ENCODE peak calls at places on chromosomes 13 and 19, in seven cellular contexts. Y is endothelial cell of umbilical vein, N is SK-N-SH, R is stomach, L is breast epithelium, X is gastrocnemius medialis, V is A549. P is an unnamed sample.
A peak's percentile ranks its signal among the peaks of the same experiment; 100 is the strongest.

GRCh38 chr13:44013666-44014291 is 134.1 kb downstream of the LACC1 start:
- DNase-seq in L (no peak), Y (peak; percentile 88), V (no peak), N (no peak), X (no peak), R (no peak), P (no peak)

GRCh38 chr19:53828531-53828930 is 4.4 kb upstream of the NLRP12 start:
- DNase-seq in V (no peak), N (no peak), L (no peak), X (no peak), R (no peak), Y (peak; percentile 47), P (no peak)

GRCh38 chr13:83057119-83057518 is 825.2 kb downstream of the SLITRK1 start:
- DNase-seq in L (no peak), V (no peak), N (no peak), X (no peak), R (no peak), Y (no peak), P (no peak)

GRCh38 chr19:5719274-5719960 is 529 bp downstream of the LONP1 start:
- DNase-seq in Y (peak; percentile 40), X (no peak), R (no peak), V (no peak), L (no peak), N (no peak), P (no peak)

GRCh38 chr13:73880365-73880764 is 253.8 kb downstream of the KLF12 start:
- DNase-seq in V (no peak), L (no peak), Y (peak; percentile 17), N (no peak), R (no peak), X (no peak), P (no peak)

GRCh38 chr19:17848598-17849292 is 963 bp upstream of the JAK3 start:
- DNase-seq in X (no peak), R (no peak), Y (no peak), L (no peak), V (no peak), N (peak; percentile 9), P (no peak)

GRCh38 chr19:518292-519231 is 11.3 kb downstream of the TPGS1 start:
- DNase-seq in L (no peak), Y (no peak), N (no peak), R (no peak), V (no peak), X (no peak), P (no peak)

GRCh38 chr13:60351326-60351725 is 45.7 kb upstream of the TDRD3 start:
- DNase-seq in N (peak; percentile 6), X (peak; percentile 11), L (no peak), R (no peak), V (no peak), Y (peak; percentile 7), P (no peak)

GRCh38 chr13:50244913-50245574 is 229.8 kb downstream of the KCNRG start:
- DNase-seq in R (peak; percentile 36), L (no peak), V (peak; percentile 48), Y (peak; percentile 90), N (no peak), X (no peak), P (peak; percentile 12)

GRCh38 chr19:10110076-10110971 is 1.2 kb upstream of the P2RY11 start:
- DNase-seq in V (no peak), N (peak; percentile 19), R (no peak), L (no peak), Y (no peak), X (no peak), P (no peak)
- H3K4me3 ChIP-seq in V (no peak overlapping the region), N (no peak overlapping the region), R (no peak overlapping the region), L (no peak overlapping the region), Y (no peak overlapping the region), X (no peak overlapping the region), P (no peak overlapping the region)

DNA sequence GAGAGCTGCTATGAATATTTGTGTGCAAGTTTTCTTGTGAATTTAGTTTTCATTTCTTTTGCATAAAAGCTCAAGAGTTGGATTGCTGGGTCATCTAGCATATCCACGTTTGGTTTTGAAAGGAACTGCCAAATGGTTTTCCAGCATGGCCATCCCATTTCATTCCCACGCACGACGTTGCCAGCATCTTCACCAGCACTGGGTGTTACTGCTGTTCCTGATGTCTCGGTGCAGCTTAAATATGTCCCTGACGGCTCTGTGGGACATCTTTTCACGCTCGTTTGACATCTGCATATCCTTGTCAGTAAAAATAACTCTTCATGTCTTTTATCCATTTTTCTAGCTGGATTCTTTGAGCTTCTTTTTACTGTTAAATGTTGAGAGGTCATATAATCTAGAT is 123.7 kb downstream of the ATP11A start:
- DNase-seq in V (no peak), Y (no peak), R (peak; percentile 4), X (no peak), N (no peak), L (no peak), P (no peak)
- TF ChIP-seq CTCF in V (no peak), Y (no peak), R (no peak), X (no peak), N (no peak), L (no peak), P (no peak)

GRCh38 chr19:51107406-51108065 is 673 bp downstream of the CTU1 start:
- DNase-seq in N (no peak), X (no peak), R (no peak), V (peak; percentile 41), L (no peak), Y (no peak), P (no peak)
- H3K27ac ChIP-seq in N (peak overlapping the region; percentile 46), X (peak overlapping the region; percentile 73), R (peak overlapping the region; percentile 77), V (peak overlapping the region; percentile 88), L (peak overlapping the region; percentile 81), Y (peak overlapping the region; percentile 51), P (no peak overlapping the region)

GRCh38 chr19:48512504-48513288 is 1.1 kb upstream of the LMTK3 start:
- DNase-seq in R (no peak), N (no peak), L (no peak), X (no peak), V (no peak), Y (no peak), P (no peak)

GRCh38 chr19:48516536-48516935 is 4.9 kb upstream of the LMTK3 start:
- DNase-seq in L (no peak), R (no peak), N (no peak), Y (no peak), X (no peak), V (no peak), P (no peak)

GRCh38 chr19:48511800-48512503 is at the start of gene LMTK3:
- DNase-seq in X (no peak), N (peak; percentile 97), L (no peak), Y (no peak), R (no peak), V (peak; percentile 75), P (no peak)

GRCh38 chr19:48513289-48514122 is 1.9 kb upstream of the LMTK3 start:
- DNase-seq in L (no peak), V (peak; percentile 94), R (peak; percentile 72), N (peak; percentile 86), Y (peak; percentile 58), X (peak; percentile 53), P (no peak)

DNA sequence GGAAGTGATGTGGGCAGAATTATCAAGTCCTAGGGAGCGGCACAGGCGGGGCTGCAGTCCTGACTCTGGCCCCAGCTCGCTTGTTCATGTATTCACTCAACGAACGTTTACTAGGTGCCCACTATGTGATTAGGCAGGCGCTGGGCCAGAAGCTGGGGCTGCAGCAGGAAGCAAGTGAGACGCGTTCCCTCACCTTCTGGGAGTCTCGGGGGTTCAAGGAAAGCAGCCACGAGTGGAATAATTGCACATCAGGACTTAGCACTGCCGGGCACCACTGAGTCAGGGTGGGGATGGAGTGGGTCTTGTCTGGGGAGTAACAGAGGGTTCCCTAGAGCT is 2.5 kb upstream of the LMTK3 start:
- DNase-seq in L (no peak), R (no peak), N (no peak), Y (no peak), X (no peak), V (no peak), P (no peak)
- H3K4me3 ChIP-seq in L (peak overlapping the region; percentile 68), R (no peak overlapping the region), N (peak overlapping the region; percentile 58), Y (no peak overlapping the region), X (peak overlapping the region; percentile 77), V (no peak overlapping the region), P (peak overlapping the region; percentile 87)

GRCh38 chr13:30789360-30789862 is 54.1 kb downstream of the ALOX5AP start:
- DNase-seq in V (no peak), L (no peak), R (no peak), X (no peak), Y (no peak), N (no peak), P (no peak)

GRCh38 chr13:30796132-30796832 is 60.9 kb downstream of the ALOX5AP start:
- DNase-seq in Y (peak; percentile 29), L (no peak), V (peak; percentile 25), X (no peak), R (no peak), N (no peak), P (no peak)

GRCh38 chr13:30790592-30790991 is 55.2 kb downstream of the ALOX5AP start:
- DNase-seq in Y (no peak), R (no peak), N (no peak), X (no peak), L (no peak), V (no peak), P (no peak)

GRCh38 chr13:30791354-30791921 is 56.1 kb downstream of the ALOX5AP start:
- DNase-seq in R (no peak), L (no peak), N (peak; percentile 82), X (no peak), Y (no peak), V (no peak), P (no peak)

DNA sequence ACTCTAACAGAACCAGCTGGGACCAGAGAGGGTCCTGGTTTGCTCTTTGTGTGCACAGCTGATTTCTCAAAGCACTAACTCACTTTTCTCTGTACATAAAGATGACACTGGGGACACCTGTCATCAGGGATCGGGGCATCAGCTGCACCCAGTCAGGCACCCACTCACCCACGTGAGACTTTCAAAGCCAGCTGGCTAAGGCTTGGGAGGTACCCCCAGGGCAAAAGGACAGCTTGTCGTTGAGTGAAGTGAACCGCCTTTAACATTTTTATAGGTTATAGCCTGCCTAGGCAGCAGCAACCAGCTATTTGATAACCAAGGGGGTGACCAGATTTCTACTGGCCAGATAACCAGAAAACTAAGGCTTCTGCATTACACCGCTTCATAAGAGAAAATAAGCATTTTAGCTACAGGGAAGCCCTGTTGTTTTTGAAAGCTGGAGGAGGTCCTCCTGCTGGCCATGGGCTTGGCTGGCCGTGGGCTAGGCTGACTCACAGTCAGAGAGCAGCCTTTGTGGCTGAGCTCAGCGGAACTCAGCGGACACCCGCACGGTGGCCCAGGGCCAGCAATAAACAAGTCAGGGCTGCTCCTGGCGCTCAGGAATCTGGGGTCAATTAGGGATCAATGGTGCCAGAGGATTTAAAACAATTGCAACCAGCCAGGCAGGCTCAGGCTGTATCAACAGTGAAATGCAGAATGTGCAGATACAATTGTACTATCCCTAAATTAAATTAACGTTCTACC is 57.1 kb downstream of the ALOX5AP start:
- DNase-seq in R (peak; percentile 71), N (peak; percentile 75), X (peak; percentile 55), L (peak; percentile 87), Y (peak; percentile 96), V (peak; percentile 33), P (peak; percentile 38)
- TF ChIP-seq CTCF in R (no peak), N (peak; percentile 53), X (no peak), L (peak; percentile 42), Y (peak; percentile 63), V (no peak), P (peak; percentile 49)

GRCh38 chr13:97205971-97206370 is 16.2 kb upstream of the MBNL2 start:
- DNase-seq in N (no peak), X (no peak), V (peak; percentile 22), R (no peak), Y (peak; percentile 26), L (no peak), P (no peak)
- H3K27ac ChIP-seq in N (peak overlapping the region; percentile 58), X (no peak overlapping the region), V (peak overlapping the region; percentile 63), R (no peak overlapping the region), Y (no peak overlapping the region), L (no peak overlapping the region), P (no peak overlapping the region)

P was measured in thoracic aorta.